ENCODE peak calls at places on chromosome X, in ten cellular contexts. J, Q, Z, D, A, T, F, S, L and B are unnamed samples. For H3K4me1, the result is how much of the 10 kb centered on the place peaks cover.

GRCh38 chrX:47483310-47484268 is 567 bp upstream of the ZNF41 start:
- DNase-seq in S (peak), Q (peak), D (peak), L (peak), Z (peak), J (peak), F (no peak), A (peak), T (peak), B (peak)

GRCh38 chrX:6021316-6022091 is 207.2 kb downstream of the NLGN4X start:
- DNase-seq in Z (peak), Q (no peak), T (no peak), S (no peak), A (no peak), J (peak), D (peak), F (peak), L (peak), B (no peak)

GRCh38 chrX:3295731-3296130 is 50.7 kb downstream of the MXRA5 start:
- DNase-seq in D (no peak), F (no peak), J (peak), A (no peak), Q (peak), Z (peak), L (no peak), T (no peak), S (no peak), B (no peak)

GRCh38 chrX:23861215-23861896 is 46.4 kb downstream of the APOO start:
- DNase-seq in D (no peak), J (no peak), Q (no peak), F (no peak), S (no peak), Z (no peak), L (no peak), T (no peak), A (no peak), B (no peak)

GRCh38 chrX:68647156-68647957 is at the start of gene STARD8:
- DNase-seq in J (peak), L (peak), T (peak), Q (peak), A (peak), F (peak), Z (no peak), S (no peak), D (peak), B (peak)

GRCh38 chrX:144918936-144919335 is 328.4 kb upstream of the SPANXN1 start:
- DNase-seq in Z (no peak), L (no peak), T (no peak), A (no peak), D (no peak), J (no peak), Q (no peak), S (no peak), F (no peak), B (no peak)

GRCh38 chrX:71492086-71493065 is 40.5 kb upstream of the OGT start:
- DNase-seq in F (no peak), Z (peak), A (peak), T (peak), J (peak), L (peak), D (no peak), S (peak), Q (peak), B (peak)

GRCh38 chrX:134792077-134792476 is 133.8 kb upstream of the PLAC1 start:
- DNase-seq in F (no peak), Z (no peak), S (no peak), J (no peak), D (no peak), A (no peak), Q (no peak), T (no peak), L (peak), B (no peak)

GRCh38 chrX:55342533-55343501 is 78.1 kb upstream of the PAGE3 start:
- DNase-seq in L (no peak), S (no peak), Z (peak), J (no peak), F (no peak), A (no peak), T (no peak), D (no peak), Q (peak), B (no peak)

DNA sequence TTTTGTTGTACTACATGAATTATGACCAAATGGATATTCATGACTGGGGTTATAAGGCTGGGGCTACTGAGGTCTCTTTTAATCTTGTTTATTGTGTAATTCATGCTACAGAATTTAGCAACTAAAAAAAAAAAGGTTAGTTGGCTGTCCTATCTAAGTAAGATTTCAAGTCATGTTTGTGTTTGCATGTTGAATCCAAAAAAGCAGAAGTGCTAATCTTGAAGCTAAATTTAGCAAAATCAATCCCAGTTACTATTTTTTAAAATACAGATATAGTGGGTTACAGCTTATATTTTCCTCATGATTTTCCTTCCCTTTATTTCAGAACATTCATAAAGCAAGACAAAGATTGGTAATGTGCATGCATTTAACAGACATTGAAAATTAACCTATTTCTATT is 19.4 kb downstream of the MTMR1 start:
- DNase-seq in Q (no peak), S (no peak), F (no peak), Z (no peak), J (no peak), A (no peak), D (no peak), T (no peak), L (no peak), B (no peak)
- H3K27ac ChIP-seq in Q (no peak), S (no peak), F (no peak), Z (no peak), J (no peak), A (no peak), D (no peak), T (no peak), L (no peak), B (no peak)

GRCh38 chrX:26557691-26558321 is 341.8 kb downstream of the MAGEB5 start:
- DNase-seq in Z (no peak), S (no peak), F (no peak), L (no peak), A (no peak), D (no peak), T (peak), J (no peak), Q (no peak), B (no peak)

GRCh38 chrX:26558719-26559386 is 342.9 kb downstream of the MAGEB5 start:
- DNase-seq in Q (no peak), J (no peak), A (no peak), Z (no peak), S (no peak), F (no peak), T (no peak), D (no peak), L (no peak), B (no peak)

DNA sequence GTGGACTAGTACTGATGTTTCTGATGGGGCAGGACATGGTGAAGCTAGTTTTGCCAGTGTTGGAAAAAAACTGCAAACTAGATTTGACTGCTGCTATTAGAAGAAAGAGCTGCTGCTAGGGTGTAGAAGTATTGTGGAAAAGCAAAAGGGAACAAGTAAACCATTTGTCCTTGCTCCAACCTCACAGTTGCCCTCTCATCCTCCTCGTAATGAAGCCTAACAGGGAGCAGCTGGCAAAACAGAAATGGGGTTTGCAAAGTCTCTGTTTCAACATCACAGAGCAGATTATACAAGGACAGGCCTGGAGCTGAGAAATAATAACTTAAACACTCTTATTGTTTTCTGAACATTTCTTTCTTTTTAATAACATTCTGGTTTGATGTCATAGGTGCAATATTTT is 346.2 kb downstream of the MAGEB5 start:
- DNase-seq in Q (no peak), D (no peak), F (no peak), Z (no peak), L (no peak), S (no peak), A (no peak), J (no peak), T (no peak), B (no peak)
- H3K4me1 ChIP-seq in Q (under half), D (under half), F (under half), Z (under half), L (under half), S (under half), A (under half), J (under half), T (under half), B (under half)

GRCh38 chrX:40092808-40093435 is 4.8 kb downstream of the BCOR start:
- DNase-seq in S (no peak), A (no peak), Z (no peak), D (no peak), L (no peak), T (no peak), Q (no peak), J (no peak), F (no peak), B (no peak)
- H3K27ac ChIP-seq in S (no peak), A (no peak), Z (no peak), D (no peak), L (no peak), T (no peak), Q (no peak), J (no peak), F (no peak), B (no peak)

GRCh38 chrX:40152173-40152705 is 54.5 kb upstream of the BCOR start:
- DNase-seq in L (no peak), D (no peak), S (no peak), Q (no peak), T (peak), F (no peak), A (peak), J (no peak), Z (no peak), B (no peak)

GRCh38 chrX:40152706-40153334 is 55.1 kb upstream of the BCOR start:
- DNase-seq in F (no peak), L (no peak), D (peak), Z (no peak), T (peak), S (no peak), Q (no peak), A (peak), J (no peak), B (peak)

GRCh38 chrX:40154229-40154852 is 56.6 kb upstream of the BCOR start:
- DNase-seq in Q (no peak), J (peak), T (peak), A (no peak), Z (no peak), L (no peak), F (no peak), S (no peak), D (peak), B (peak)

GRCh38 chrX:40154853-40155616 is 57.3 kb upstream of the BCOR start:
- DNase-seq in Z (peak), F (no peak), A (peak), T (peak), D (peak), J (peak), Q (peak), S (no peak), L (no peak), B (peak)

GRCh38 chrX:40153335-40154221 is 55.8 kb upstream of the BCOR start:
- DNase-seq in L (no peak), S (no peak), T (peak), D (peak), A (peak), F (no peak), J (peak), Q (no peak), Z (no peak), B (peak)
- H3K4me1 ChIP-seq in L (under half), S (under half), T (under half), D (half or more), A (under half), F (under half), J (under half), Q (under half), Z (under half), B (under half)

GRCh38 chrX:138929905-138930304 is 218.4 kb upstream of the FGF13 start:
- DNase-seq in Q (no peak), T (no peak), S (no peak), J (no peak), A (no peak), L (no peak), F (no peak), Z (no peak), D (no peak), B (no peak)

GRCh38 chrX:138925330-138925729 is 213.8 kb upstream of the FGF13 start:
- DNase-seq in F (no peak), Q (no peak), J (no peak), L (peak), S (no peak), T (no peak), A (no peak), Z (no peak), D (peak), B (no peak)

GRCh38 chrX:138928737-138929459 is 217.4 kb upstream of the FGF13 start:
- DNase-seq in D (no peak), Q (no peak), J (no peak), T (no peak), F (no peak), S (no peak), A (no peak), L (no peak), Z (no peak), B (no peak)

DNA sequence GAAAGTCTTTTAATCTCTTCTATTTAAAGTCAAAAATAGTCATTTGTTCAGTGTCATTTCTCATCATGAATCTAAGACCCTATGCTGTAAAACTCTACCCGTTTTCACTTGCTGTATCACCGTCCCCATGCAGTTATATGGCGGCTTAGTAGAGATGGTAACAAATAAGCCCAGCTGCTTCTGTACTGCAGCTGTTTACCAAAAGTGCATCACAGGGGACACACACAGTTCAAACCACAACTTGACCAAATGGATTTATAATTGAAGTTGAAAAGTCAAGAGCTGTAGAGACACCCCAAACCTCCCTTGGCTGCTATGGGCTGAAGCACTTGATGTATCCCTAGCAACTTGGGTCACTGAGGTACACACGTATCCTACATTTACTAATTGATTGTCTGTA is 219.0 kb upstream of the FGF13 start:
- DNase-seq in S (no peak), A (no peak), D (no peak), T (no peak), Q (no peak), L (no peak), F (no peak), J (no peak), Z (no peak), B (no peak)
- H3K27ac ChIP-seq in S (no peak), A (no peak), D (peak), T (no peak), Q (no peak), L (no peak), F (no peak), J (no peak), Z (no peak), B (no peak)

GRCh38 chrX:130287071-130287770 is 18.5 kb upstream of the ZNF280C start:
- DNase-seq in Q (no peak), L (no peak), F (no peak), T (no peak), S (no peak), J (no peak), Z (peak), A (no peak), D (no peak), B (no peak)

GRCh38 chrX:130280901-130281300 is 12.2 kb upstream of the ZNF280C start:
- DNase-seq in A (no peak), Z (no peak), T (no peak), F (no peak), L (no peak), S (no peak), Q (no peak), J (no peak), D (no peak), B (no peak)

GRCh38 chrX:130285710-130286109 is 17.0 kb upstream of the ZNF280C start:
- DNase-seq in T (no peak), S (no peak), L (no peak), Q (no peak), D (no peak), Z (no peak), A (no peak), J (no peak), F (no peak), B (no peak)

GRCh38 chrX:130285069-130285620 is 16.4 kb upstream of the ZNF280C start:
- DNase-seq in S (no peak), T (no peak), F (no peak), D (no peak), L (no peak), Q (no peak), Z (no peak), A (no peak), J (no peak), B (no peak)

DNA sequence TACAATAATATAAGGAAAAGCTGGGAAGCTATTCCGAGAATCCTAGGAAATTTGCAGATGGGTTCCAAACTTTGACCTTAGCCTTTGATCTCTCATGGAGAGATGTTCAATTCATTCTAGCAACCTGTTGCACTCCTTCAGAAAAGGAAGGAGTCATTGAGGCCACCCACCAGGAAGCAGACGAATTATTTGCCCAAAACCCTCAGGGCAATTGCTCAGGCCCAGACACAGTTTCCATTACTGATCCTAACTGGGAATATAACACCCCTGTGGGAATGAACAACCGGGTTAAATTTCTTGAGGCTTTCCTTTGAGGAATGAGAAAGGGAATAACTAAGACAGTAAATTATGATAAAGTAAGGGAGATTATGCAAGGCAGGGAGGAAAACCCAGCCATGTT is 13.5 kb upstream of the ZNF280C start:
- DNase-seq in Q (no peak), F (no peak), D (no peak), T (no peak), S (no peak), Z (no peak), A (no peak), J (no peak), L (no peak), B (no peak)
- H3K4me1 ChIP-seq in Q (under half), F (under half), D (under half), T (under half), S (under half), Z (under half), A (under half), J (under half), L (under half), B (under half)